ENCODE peak calls at places on chromosomes 11 and 22, in nine cellular contexts. K is NCI-H2081; Z is non-pigmented ciliary epithelial cell; S is activated T-cell treated with anti-CD3 and anti-CD28 coated beads, Interleukin-2, amount 50 U/mL, for 24 hours; H is T follicular helper cell; A is NCI-H1105; T is activated naive CD4-positive, alpha-beta T cell treated with Interleukin-2 at 50 U/mL for 16 hours; R is esophagus squamous epithelium; Y is Ammon's horn. I is an unnamed sample.

GRCh38 chr22:33658775-33659174 is 261.5 kb downstream of the LARGE1 start:
- DNase-seq in K (no peak), Z (no peak), S (no peak), H (no peak), A (no peak), T (no peak), R (no peak), Y (no peak), I (no peak)

GRCh38 chr22:29626497-29627195 is 23.2 kb downstream of the NF2 start:
- DNase-seq in K (no peak), Z (peak; percentile 91), S (no peak), H (no peak), A (no peak), T (no peak), R (no peak), Y (no peak), I (no peak)

GRCh38 chr22:20803696-20804324 is 29.9 kb downstream of the SERPIND1 start:
- DNase-seq in K (peak; percentile 3), Z (no peak), S (peak; percentile 50), H (peak; percentile 1), A (no peak), T (peak; percentile 21), R (no peak), Y (peak; percentile 53), I (peak; percentile 55)

GRCh38 chr11:103547009-103547408 is 437.8 kb downstream of the DYNC2H1 start:
- DNase-seq in K (no peak), Z (no peak), S (no peak), H (no peak), A (no peak), T (no peak), R (no peak), Y (no peak), I (no peak)

GRCh38 chr11:47552086-47552580 is 799 bp downstream of the CELF1 start:
- DNase-seq in K (no peak), Z (no peak), S (no peak), H (no peak), A (no peak), T (no peak), R (no peak), Y (peak; percentile 23), I (no peak)

GRCh38 chr11:73312806-73313403 is 4.8 kb downstream of the ARHGEF17 start:
- DNase-seq in K (no peak), Z (no peak), S (no peak), H (no peak), A (no peak), T (no peak), R (no peak), Y (no peak), I (no peak)

GRCh38 chr11:15665368-15665871 is 550.7 kb downstream of the INSC start:
- DNase-seq in K (no peak), Z (no peak), S (no peak), H (no peak), A (no peak), T (no peak), R (no peak), Y (no peak), I (no peak)

GRCh38 chr11:108983621-108984020 is 318.8 kb downstream of the DDX10 start:
- DNase-seq in K (no peak), Z (no peak), S (no peak), H (no peak), A (no peak), T (no peak), R (no peak), Y (no peak), I (no peak)

I was measured in G401.